ENCODE peak calls at places on chromosome 1, in nine cellular contexts. W is activated CD8-positive, alpha-beta T cell treated with anti-CD3 and anti-CD28 coated beads for 36 hours; Z is activated T-cell treated with anti-CD3 and anti-CD28 coated beads for 1 hour; B is AG08396; G is ACHN; S is HuH-7.5; R is H1; V is LHCN-M2; L is DMS 273 treated with DMSO at 0.1 percent for 48 hours. H is an unnamed sample.

GRCh38 chr1:74235153-74235552 is at the start of gene TNNI3K:
- DNase-seq in W (no peak), Z (no peak), B (no peak), G (no peak), S (no peak), R (no peak), V (no peak), L (no peak), H (no peak)

GRCh38 chr1:159430985-159431384 is 1.0 kb upstream of the OR10J4 start:
- DNase-seq in W (no peak), Z (no peak), B (no peak), G (no peak), S (no peak), R (no peak), V (no peak), L (no peak), H (no peak)

GRCh38 chr1:223742861-223743517 is 30.6 kb downstream of the CAPN2 start:
- DNase-seq in W (no peak), Z (no peak), B (no peak), G (no peak), S (no peak), R (no peak), V (peak; percentile 73), L (no peak), H (peak; percentile 63)

GRCh38 chr1:246689409-246689997 is 34.7 kb upstream of the SCCPDH start:
- DNase-seq in W (peak; percentile 67), Z (peak; percentile 12), B (peak; percentile 89), G (peak; percentile 87), S (peak; percentile 92), R (peak; percentile 25), V (peak; percentile 75), L (peak; percentile 77), H (peak; percentile 83)

GRCh38 chr1:27341525-27342252 is at the start of gene SYTL1:
- DNase-seq in W (peak; percentile 85), Z (peak; percentile 56), B (peak; percentile 87), G (peak; percentile 74), S (no peak), R (no peak), V (peak; percentile 56), L (peak; percentile 47), H (peak; percentile 74)

GRCh38 chr1:59020151-59020997 is 236.5 kb upstream of the JUN start:
- DNase-seq in W (peak; percentile 73), Z (peak; percentile 19), B (peak; percentile 73), G (peak; percentile 75), S (no peak), R (no peak), V (peak; percentile 87), L (no peak), H (no peak)

GRCh38 chr1:110879758-110880606 is 7.0 kb downstream of the CD53 start:
- DNase-seq in W (peak; percentile 86), Z (no peak), B (no peak), G (no peak), S (no peak), R (no peak), V (no peak), L (no peak), H (no peak)

GRCh38 chr1:69648486-69648885 is 80.8 kb downstream of the LRRC7 start:
- DNase-seq in W (peak; percentile 3), Z (no peak), B (no peak), G (no peak), S (no peak), R (no peak), V (no peak), L (peak; percentile 35), H (no peak)

GRCh38 chr1:43525995-43526394 is 4.7 kb upstream of the PTPRF start:
- DNase-seq in W (no peak), Z (no peak), B (peak; percentile 52), G (peak; percentile 61), S (no peak), R (no peak), V (peak; percentile 48), L (no peak), H (peak; percentile 53)

GRCh38 chr1:2275796-2276536 is 47.8 kb downstream of the SKI start:
- DNase-seq in W (no peak), Z (no peak), B (no peak), G (no peak), S (no peak), R (no peak), V (peak; percentile 26), L (no peak), H (no peak)

GRCh38 chr1:172820759-172821158 is 161.9 kb downstream of the FASLG start:
- DNase-seq in W (no peak), Z (no peak), B (no peak), G (no peak), S (no peak), R (no peak), V (no peak), L (no peak), H (no peak)

GRCh38 chr1:204885288-204885711 is 14.6 kb downstream of the NFASC start:
- DNase-seq in W (no peak), Z (no peak), B (peak; percentile 60), G (no peak), S (no peak), R (no peak), V (no peak), L (no peak), H (no peak)

GRCh38 chr1:5978452-5978851 is 13.8 kb downstream of the NPHP4 start:
- DNase-seq in W (no peak), Z (no peak), B (no peak), G (peak; percentile 4), S (no peak), R (no peak), V (no peak), L (no peak), H (no peak)

GRCh38 chr1:107184888-107185287 is 44.0 kb downstream of the NTNG1 start:
- DNase-seq in W (peak; percentile 16), Z (no peak), B (no peak), G (no peak), S (no peak), R (no peak), V (no peak), L (no peak), H (no peak)

GRCh38 chr1:53288247-53289049 is 39.4 kb downstream of the LRP8 start:
- DNase-seq in W (no peak), Z (no peak), B (no peak), G (no peak), S (no peak), R (no peak), V (no peak), L (no peak), H (no peak)

GRCh38 chr1:45769261-45769932 is 18.9 kb upstream of the IPP start:
- DNase-seq in W (no peak), Z (no peak), B (peak; percentile 58), G (no peak), S (no peak), R (no peak), V (peak; percentile 57), L (peak; percentile 56), H (no peak)

GRCh38 chr1:207495816-207496792 is at the start of gene CR1:
- DNase-seq in W (peak; percentile 40), Z (peak; percentile 18), B (no peak), G (no peak), S (no peak), R (no peak), V (no peak), L (no peak), H (no peak)

GRCh38 chr1:53182688-53183276 is 13.8 kb upstream of the CPT2 start:
- DNase-seq in W (no peak), Z (no peak), B (no peak), G (no peak), S (no peak), R (no peak), V (no peak), L (no peak), H (no peak)

GRCh38 chr1:26336477-26337205 is 17.3 kb downstream of the CRYBG2 start:
- DNase-seq in W (peak; percentile 89), Z (peak; percentile 83), B (peak; percentile 49), G (peak; percentile 62), S (peak; percentile 84), R (peak; percentile 67), V (no peak), L (no peak), H (peak; percentile 77)

GRCh38 chr1:226402615-226403521 is 5.0 kb downstream of the PARP1 start:
- DNase-seq in W (no peak), Z (no peak), B (no peak), G (no peak), S (no peak), R (no peak), V (no peak), L (no peak), H (no peak)

GRCh38 chr1:235068155-235069121 is 60.2 kb downstream of the TOMM20 start:
- DNase-seq in W (no peak), Z (no peak), B (no peak), G (peak; percentile 72), S (peak; percentile 36), R (no peak), V (peak; percentile 48), L (no peak), H (no peak)

GRCh38 chr1:93766451-93766850 is 84.8 kb upstream of the BCAR3 start:
- DNase-seq in W (no peak), Z (no peak), B (no peak), G (no peak), S (no peak), R (no peak), V (no peak), L (no peak), H (no peak)

GRCh38 chr1:75129660-75130311 is 4.4 kb upstream of the LHX8 start:
- DNase-seq in W (no peak), Z (no peak), B (no peak), G (no peak), S (no peak), R (no peak), V (no peak), L (no peak), H (no peak)

GRCh38 chr1:23865543-23865930 is 2.6 kb downstream of the FUCA1 start:
- DNase-seq in W (no peak), Z (no peak), B (peak; percentile 17), G (peak; percentile 42), S (no peak), R (no peak), V (peak; percentile 89), L (no peak), H (no peak)

GRCh38 chr1:178536329-178536728 is 23.4 kb downstream of the TEX35 start:
- DNase-seq in W (no peak), Z (no peak), B (no peak), G (no peak), S (no peak), R (no peak), V (no peak), L (no peak), H (no peak)

GRCh38 chr1:61993331-61993961 is 201.2 kb upstream of the L1TD1 start:
- DNase-seq in W (no peak), Z (no peak), B (no peak), G (no peak), S (no peak), R (no peak), V (no peak), L (no peak), H (no peak)

GRCh38 chr1:64470670-64471217 is 815 bp downstream of the CACHD1 start:
- DNase-seq in W (peak; percentile 20), Z (no peak), B (peak; percentile 67), G (peak; percentile 14), S (peak; percentile 47), R (no peak), V (no peak), L (no peak), H (peak; percentile 52)

GRCh38 chr1:66394603-66395002 is 139.3 kb upstream of the SGIP1 start:
- DNase-seq in W (no peak), Z (no peak), B (no peak), G (no peak), S (no peak), R (no peak), V (no peak), L (no peak), H (no peak)

GRCh38 chr1:184892116-184892515 is 82.2 kb downstream of the NIBAN1 start:
- DNase-seq in W (peak; percentile 42), Z (no peak), B (no peak), G (no peak), S (no peak), R (no peak), V (no peak), L (no peak), H (no peak)

GRCh38 chr1:245807306-245807705 is 652.5 kb downstream of the KIF26B start:
- DNase-seq in W (peak; percentile 8), Z (no peak), B (no peak), G (no peak), S (no peak), R (no peak), V (no peak), L (no peak), H (no peak)